ENCODE peak calls at places on chromosomes 12 and 14, in seven cellular contexts. T is esophagus squamous epithelium, V is uterus, X is left ventricle myocardium inferior, A is MM.1S, Y is ovary, F is A549. J is an unnamed sample.

GRCh38 chr12:132508248-132508740 is 18.3 kb downstream of the FBRSL1 start:
- DNase-seq in T (no peak), V (no peak), X (no peak), A (no peak), Y (no peak), F (no peak), J (no peak)

GRCh38 chr14:32724864-32725550 is 213.7 kb upstream of the NPAS3 start:
- DNase-seq in T (no peak), V (no peak), X (no peak), A (no peak), Y (no peak), F (no peak), J (no peak)

GRCh38 chr14:53955671-53956426 is 776 bp downstream of the BMP4 start:
- DNase-seq in T (no peak), V (peak), X (peak), A (no peak), Y (peak), F (peak), J (no peak)

GRCh38 chr12:53746592-53747491 is 4.9 kb downstream of the CISTR start:
- DNase-seq in T (peak), V (peak), X (peak), A (peak), Y (peak), F (peak), J (peak)

GRCh38 chr14:50231475-50232275 is at the start of gene SOS2:
- DNase-seq in T (peak), V (peak), X (peak), A (peak), Y (peak), F (peak), J (peak)

GRCh38 chr14:76708028-76708427 is 53.2 kb upstream of the VASH1 start:
- DNase-seq in T (no peak), V (no peak), X (no peak), A (no peak), Y (no peak), F (no peak), J (no peak)

GRCh38 chr14:104975481-104976197 is 2.5 kb downstream of the AHNAK2 start:
- DNase-seq in T (no peak), V (no peak), X (peak), A (no peak), Y (no peak), F (peak), J (no peak)

GRCh38 chr14:69839661-69840060 is 39.6 kb upstream of the SMOC1 start:
- DNase-seq in T (no peak), V (no peak), X (no peak), A (no peak), Y (no peak), F (no peak), J (no peak)

GRCh38 chr12:11071414-11071813 is 9.3 kb upstream of the TAS2R46 start:
- DNase-seq in T (no peak), V (no peak), X (no peak), A (no peak), Y (no peak), F (no peak), J (no peak)

GRCh38 chr14:74218462-74218861 is 20.8 kb upstream of the VSX2 start:
- DNase-seq in T (no peak), V (no peak), X (no peak), A (no peak), Y (no peak), F (no peak), J (no peak)

GRCh38 chr12:31507966-31508365 is 83.0 kb downstream of the DENND5B start:
- DNase-seq in T (no peak), V (no peak), X (no peak), A (no peak), Y (no peak), F (no peak), J (no peak)

GRCh38 chr14:71346685-71347084 is 439.4 kb downstream of the PCNX1 start:
- DNase-seq in T (no peak), V (no peak), X (no peak), A (no peak), Y (no peak), F (no peak), J (peak)
- H3K4me3 ChIP-seq in T (no peak), V (no peak), X (no peak), A (no peak), Y (no peak), F (no peak), J (no peak)

DNA sequence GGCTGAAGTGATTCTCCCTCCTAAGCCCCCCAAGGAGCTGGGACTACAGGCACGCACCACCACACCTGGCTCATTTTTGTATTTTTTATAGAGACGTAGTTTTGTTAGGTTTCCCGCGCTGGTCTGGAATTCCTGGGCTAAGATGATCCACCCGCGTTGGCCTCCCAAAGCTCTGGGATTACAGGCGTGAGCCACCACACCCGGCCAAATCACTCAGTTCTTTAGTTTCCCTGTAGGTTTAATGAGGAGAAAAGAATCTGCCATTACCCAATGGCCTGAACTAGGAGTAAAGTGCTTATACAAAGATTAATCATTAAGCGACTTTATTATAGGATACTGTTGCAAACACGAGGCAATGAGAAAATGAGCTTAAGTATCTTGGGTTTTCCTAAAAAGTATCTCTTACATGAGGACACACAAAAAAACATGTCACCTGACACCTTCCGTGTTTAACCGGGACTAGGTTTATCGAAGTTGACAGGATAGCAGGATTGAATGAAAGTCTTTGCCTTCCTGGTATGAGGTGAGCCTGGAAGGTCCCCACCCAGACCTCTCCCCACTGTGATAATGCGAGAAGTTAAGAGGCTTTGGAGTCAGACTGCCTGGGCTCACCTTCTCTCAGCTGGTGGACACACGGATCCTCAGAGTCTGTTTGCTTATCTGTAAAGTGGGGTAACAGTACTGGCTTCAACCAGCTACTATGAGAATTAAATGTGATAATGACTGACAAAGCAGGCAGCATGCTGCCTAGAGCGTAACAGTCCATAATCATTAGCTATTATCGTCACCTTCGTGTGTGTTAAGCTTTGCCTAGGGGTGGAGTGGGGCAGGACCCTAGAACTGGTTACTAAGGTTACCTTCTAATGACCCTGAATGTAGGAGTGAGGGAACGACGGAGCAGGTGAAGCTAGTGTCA is 133.6 kb upstream of the KRAS start:
- DNase-seq in T (no peak), V (no peak), X (no peak), A (no peak), Y (no peak), F (peak), J (no peak)
- H3K4me3 ChIP-seq in T (no peak), V (no peak), X (peak), A (no peak), Y (peak), F (peak), J (peak)

GRCh38 chr12:9869307-9870161 is at the start of gene CLEC2B:
- DNase-seq in T (no peak), V (no peak), X (no peak), A (peak), Y (no peak), F (peak), J (peak)
- H3K4me3 ChIP-seq in T (peak), V (peak), X (peak), A (peak), Y (peak), F (peak), J (peak)

GRCh38 chr12:70365398-70365647 is 767 bp upstream of the KCNMB4 start:
- DNase-seq in T (no peak), V (peak), X (no peak), A (no peak), Y (no peak), F (no peak), J (no peak)

GRCh38 chr12:70364695-70365397 is 1.2 kb upstream of the KCNMB4 start:
- DNase-seq in T (no peak), V (no peak), X (no peak), A (no peak), Y (no peak), F (peak), J (no peak)

GRCh38 chr12:70365648-70366518 is at the start of gene KCNMB4:
- DNase-seq in T (peak), V (peak), X (peak), A (peak), Y (peak), F (peak), J (peak)

GRCh38 chr12:70366581-70367267 is 634 bp downstream of the KCNMB4 start:
- DNase-seq in T (no peak), V (peak), X (peak), A (peak), Y (peak), F (peak), J (peak)

DNA sequence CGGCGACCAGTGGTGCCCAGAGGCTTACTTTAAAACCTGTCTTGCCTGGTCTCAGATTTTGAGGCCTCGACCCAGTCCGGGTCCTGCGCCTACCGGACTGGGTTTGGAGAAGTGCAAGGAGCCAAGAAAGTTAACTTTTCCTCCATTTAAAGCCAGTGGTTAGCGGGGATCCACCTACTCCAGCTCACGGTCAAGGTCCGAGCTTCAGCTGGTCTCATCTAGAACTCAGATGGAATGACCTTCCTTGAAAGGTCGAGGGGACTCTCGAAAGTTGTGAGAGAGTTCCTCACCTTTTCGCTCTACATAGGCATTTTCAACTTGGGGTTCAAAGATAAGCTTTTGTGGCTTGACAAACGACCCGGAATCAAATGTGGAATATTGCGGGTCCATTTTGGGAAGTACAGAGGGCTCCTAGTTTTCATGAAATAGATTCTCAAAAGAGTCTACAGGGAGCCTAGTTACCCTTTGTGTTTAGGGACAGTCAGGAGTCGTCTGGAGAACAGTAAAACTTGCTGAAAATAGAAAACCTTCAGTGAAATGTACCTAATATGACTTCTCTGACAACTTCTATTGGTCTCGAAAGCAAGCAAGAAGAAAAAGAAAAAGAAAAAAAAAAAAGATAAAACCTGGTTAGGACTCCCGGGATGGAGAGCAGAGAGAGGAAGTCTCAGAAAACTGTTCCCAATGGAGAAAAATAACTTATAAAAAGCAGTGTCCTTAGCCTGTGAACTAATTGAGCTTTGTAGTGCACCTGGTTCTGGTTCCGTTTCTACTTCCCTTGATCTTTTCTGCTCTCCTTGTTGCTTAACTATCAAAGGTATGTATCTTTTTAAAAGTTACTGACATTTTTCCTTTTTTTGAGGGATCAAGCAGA is 1.4 kb downstream of the KCNMB4 start:
- DNase-seq in T (no peak), V (no peak), X (no peak), A (no peak), Y (no peak), F (no peak), J (no peak)
- H3K4me3 ChIP-seq in T (peak), V (peak), X (peak), A (peak), Y (peak), F (peak), J (peak)

DNA sequence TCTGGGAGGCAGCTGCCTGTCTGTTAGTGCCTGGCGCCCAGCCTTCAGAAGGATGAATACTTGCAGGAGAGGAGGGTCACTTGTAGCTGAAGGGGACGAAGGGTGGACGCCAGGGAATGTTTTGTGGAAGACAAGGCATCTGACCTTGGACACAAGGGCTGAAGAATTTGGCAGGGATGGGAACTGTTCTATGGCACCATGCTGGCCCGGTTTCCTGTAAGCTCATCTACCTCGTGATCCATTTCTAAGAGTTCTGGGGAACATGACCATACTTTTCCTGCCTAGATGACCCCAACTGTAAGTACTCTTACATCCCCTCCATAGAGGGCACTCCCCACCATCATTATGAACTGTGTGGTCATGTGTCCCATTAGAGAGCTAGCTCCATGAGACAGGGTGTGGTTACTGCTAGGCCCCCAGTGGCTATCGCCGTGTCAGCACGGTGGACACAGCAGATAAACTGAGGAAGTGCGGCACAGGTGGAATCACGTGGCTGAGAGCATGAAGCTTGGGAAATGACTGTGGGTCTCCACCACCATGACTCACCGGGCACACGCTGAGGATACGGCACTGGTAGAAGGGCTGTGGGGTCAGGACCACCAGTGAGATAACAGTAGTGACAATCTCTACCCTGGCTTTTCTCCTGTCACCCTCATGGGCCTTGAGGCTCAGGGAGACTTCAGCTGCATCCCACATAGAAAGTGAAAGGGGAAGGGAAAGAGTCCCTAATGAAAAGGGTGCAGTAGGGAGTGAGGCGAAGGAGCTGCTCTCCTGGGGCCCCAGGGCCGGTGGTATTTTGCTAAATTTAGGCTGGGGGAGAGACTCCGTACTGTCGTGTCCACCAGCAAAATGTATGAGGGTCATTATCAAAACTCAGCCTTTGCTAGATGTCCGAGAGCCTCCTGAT is 252.6 kb downstream of the FOXN3 start:
- DNase-seq in T (no peak), V (no peak), X (no peak), A (no peak), Y (no peak), F (no peak), J (no peak)
- H3K4me3 ChIP-seq in T (no peak), V (no peak), X (peak), A (peak), Y (no peak), F (no peak), J (no peak)

J was measured in CD4-positive, alpha-beta memory T cell.